ENCODE peak calls at places on chromosomes 5 and 9, in six cellular contexts. A is foreskin fibroblast, P is stomach, V is H9, D is GM12865, O is osteocyte. W is an unnamed sample.

GRCh38 chr9:69573666-69574456 is 98.3 kb downstream of the APBA1 start:
- DNase-seq in O (no peak), D (no peak), P (no peak), A (peak; percentile 48), V (no peak), W (no peak)

GRCh38 chr5:65157906-65158603 is 323.7 kb downstream of the ADAMTS6 start:
- DNase-seq in A (peak; percentile 34), D (no peak), O (no peak), V (no peak), P (no peak), W (no peak)

GRCh38 chr9:136178061-136178772 is 26.7 kb downstream of the LHX3 start:
- DNase-seq in V (no peak), O (no peak), P (no peak), D (no peak), A (no peak), W (no peak)

GRCh38 chr5:176677209-176677931 is 30.1 kb downstream of the TSPAN17 start:
- DNase-seq in O (no peak), V (no peak), D (no peak), A (no peak), P (no peak), W (no peak)

GRCh38 chr9:135883410-135884089 is 23.8 kb downstream of the CAMSAP1 start:
- DNase-seq in P (peak; percentile 23), V (no peak), A (no peak), O (no peak), D (no peak), W (no peak)

GRCh38 chr5:78060421-78060820 is 234.1 kb downstream of the AP3B1 start:
- DNase-seq in V (no peak), A (no peak), P (no peak), D (no peak), O (no peak), W (no peak)

GRCh38 chr5:60161340-60161934 is 267.9 kb upstream of the PDE4D start:
- DNase-seq in A (peak; percentile 36), P (no peak), D (peak; percentile 63), V (no peak), O (no peak), W (peak; percentile 34)

GRCh38 chr9:96382175-96382574 is 1.3 kb downstream of the SLC35D2 start:
- DNase-seq in P (no peak), V (no peak), D (no peak), O (peak; percentile 23), A (peak; percentile 42), W (no peak)

GRCh38 chr9:115158666-115159481 is 40.9 kb upstream of the TNC start:
- DNase-seq in P (no peak), D (no peak), A (peak; percentile 73), O (no peak), V (no peak), W (no peak)

GRCh38 chr9:89676281-89676680 is 71.5 kb downstream of the GADD45G start:
- DNase-seq in D (no peak), V (no peak), P (peak; percentile 97), A (no peak), O (no peak), W (no peak)

GRCh38 chr5:172903790-172904189 is 55.4 kb upstream of the RPL26L1 start:
- DNase-seq in A (peak; percentile 97), P (peak; percentile 83), V (no peak), O (peak; percentile 93), D (no peak), W (no peak)

GRCh38 chr5:135263022-135263668 is 135.9 kb downstream of the MACROH2A1 start:
- DNase-seq in O (no peak), P (no peak), A (no peak), D (no peak), V (no peak), W (no peak)

GRCh38 chr5:52132053-52132452 is 655.7 kb upstream of the ITGA1 start:
- DNase-seq in V (no peak), A (no peak), D (no peak), O (no peak), P (no peak), W (no peak)

GRCh38 chr9:76255781-76256455 is 138.3 kb downstream of the RFK start:
- DNase-seq in V (no peak), A (peak; percentile 94), P (peak; percentile 25), O (no peak), D (no peak), W (no peak)

GRCh38 chr5:54930736-54931135 is 54.7 kb downstream of the ESM1 start:
- DNase-seq in V (no peak), O (no peak), P (no peak), D (no peak), A (no peak), W (no peak)

GRCh38 chr5:76403963-76404693 is 1.0 kb downstream of the IQGAP2 start:
- DNase-seq in O (no peak), D (peak; percentile 72), P (peak; percentile 79), A (peak; percentile 2), V (peak; percentile 87), W (peak; percentile 61)

GRCh38 chr9:125649315-125649714 is 57.7 kb downstream of the MAPKAP1 start:
- DNase-seq in P (no peak), D (peak; percentile 52), A (peak; percentile 94), V (no peak), O (no peak), W (no peak)

GRCh38 chr5:174402224-174402812 is 322.1 kb upstream of the MSX2 start:
- DNase-seq in D (no peak), V (no peak), P (no peak), O (no peak), A (no peak), W (no peak)

GRCh38 chr5:172454355-172455086 is at the start of gene SH3PXD2B:
- DNase-seq in V (peak; percentile 85), A (peak; percentile 78), O (no peak), D (peak; percentile 42), P (peak; percentile 63), W (peak; percentile 76)

GRCh38 chr5:153573326-153574033 is 83.0 kb downstream of the GRIA1 start:
- DNase-seq in O (no peak), V (no peak), A (no peak), P (no peak), D (no peak), W (no peak)

GRCh38 chr5:77249475-77249874 is 39.0 kb downstream of the PDE8B start:
- DNase-seq in D (no peak), O (no peak), A (no peak), V (no peak), P (no peak), W (no peak)

GRCh38 chr9:135804588-135805421 is 102.5 kb downstream of the CAMSAP1 start:
- DNase-seq in P (no peak), D (no peak), V (peak; percentile 65), O (no peak), A (peak; percentile 27), W (no peak)

GRCh38 chr5:90654235-90654634 is 95.6 kb downstream of the ADGRV1 start:
- DNase-seq in D (no peak), A (no peak), P (no peak), O (no peak), V (no peak), W (no peak)

GRCh38 chr5:127031147-127031862 is 947 bp upstream of the MARCHF3 start:
- DNase-seq in D (peak; percentile 57), V (peak; percentile 47), A (no peak), P (peak; percentile 29), O (no peak), W (peak; percentile 48)

GRCh38 chr5:138696501-138696900 is 56.7 kb upstream of the CTNNA1 start:
- DNase-seq in D (no peak), O (no peak), A (peak; percentile 59), V (no peak), P (no peak), W (no peak)

GRCh38 chr5:181070523-181070922 is 30.5 kb downstream of the BTNL9 start:
- DNase-seq in A (no peak), D (no peak), V (no peak), P (no peak), O (no peak), W (no peak)
- TF ChIP-seq CTCF in A (no peak), D (no peak), V (no peak), P (no peak), O (no peak), W (no peak)

GRCh38 chr9:3332802-3333201 is 193.0 kb downstream of the RFX3 start:
- DNase-seq in D (no peak), V (no peak), O (no peak), P (no peak), A (peak; percentile 22), W (no peak)

GRCh38 chr9:3329361-3329760 is 196.4 kb downstream of the RFX3 start:
- DNase-seq in A (peak; percentile 55), D (no peak), V (no peak), O (no peak), P (no peak), W (no peak)

GRCh38 chr9:3336951-3337350 is 188.8 kb downstream of the RFX3 start:
- DNase-seq in V (no peak), D (no peak), A (no peak), P (no peak), O (no peak), W (no peak)

GRCh38 chr9:3330792-3331420 is 194.9 kb downstream of the RFX3 start:
- DNase-seq in P (no peak), D (no peak), O (no peak), V (no peak), A (peak; percentile 72), W (no peak)

DNA sequence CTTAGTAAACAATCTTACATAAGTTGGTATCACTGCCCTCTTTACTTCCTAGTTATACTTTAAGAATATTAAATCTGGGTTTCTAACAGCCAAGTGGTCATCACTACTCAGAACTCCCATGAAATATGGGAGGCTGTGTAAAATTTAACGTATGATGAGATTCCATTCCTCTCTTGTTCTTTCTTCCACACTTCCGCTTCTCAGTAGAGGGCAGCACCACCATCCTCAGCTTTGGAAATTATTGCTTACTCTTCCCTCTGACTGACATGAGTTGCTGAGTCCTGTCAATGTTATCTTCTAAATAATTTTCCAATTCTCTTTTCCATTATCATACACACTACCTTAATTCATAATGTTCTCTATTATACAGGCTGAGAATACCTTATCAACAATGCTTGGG is 194.0 kb downstream of the RFX3 start:
- DNase-seq in O (no peak), D (no peak), A (peak; percentile 11), P (no peak), V (no peak), W (no peak)
- TF ChIP-seq CTCF in O (peak; percentile 43), D (no peak), A (no peak), P (no peak), V (peak; percentile 64), W (no peak)

DNA sequence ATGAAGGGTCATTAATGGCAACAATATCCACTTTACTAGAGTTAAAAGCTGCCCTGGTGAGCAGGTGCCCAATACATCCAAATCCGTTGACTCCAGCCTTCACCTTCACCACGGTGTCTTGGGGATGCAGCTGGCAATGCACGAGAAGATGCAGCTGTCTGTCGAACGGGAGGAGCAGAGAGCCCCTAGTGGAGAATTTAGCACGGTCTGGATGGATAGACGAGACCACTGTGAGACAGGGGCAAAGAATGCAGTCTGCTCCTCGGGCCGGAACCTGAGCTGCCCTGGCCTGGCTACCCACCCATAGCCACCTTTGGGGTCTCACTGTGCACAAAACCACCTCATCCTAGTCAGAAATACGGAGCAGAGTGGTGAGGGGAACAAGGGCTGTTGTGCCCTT is 35.1 kb downstream of the ADRA1B start:
- DNase-seq in A (no peak), O (no peak), V (peak; percentile 67), D (peak; percentile 19), P (no peak), W (no peak)
- TF ChIP-seq CTCF in A (peak; percentile 24), O (peak; percentile 47), V (peak; percentile 69), D (peak; percentile 49), P (no peak), W (no peak)

DNA sequence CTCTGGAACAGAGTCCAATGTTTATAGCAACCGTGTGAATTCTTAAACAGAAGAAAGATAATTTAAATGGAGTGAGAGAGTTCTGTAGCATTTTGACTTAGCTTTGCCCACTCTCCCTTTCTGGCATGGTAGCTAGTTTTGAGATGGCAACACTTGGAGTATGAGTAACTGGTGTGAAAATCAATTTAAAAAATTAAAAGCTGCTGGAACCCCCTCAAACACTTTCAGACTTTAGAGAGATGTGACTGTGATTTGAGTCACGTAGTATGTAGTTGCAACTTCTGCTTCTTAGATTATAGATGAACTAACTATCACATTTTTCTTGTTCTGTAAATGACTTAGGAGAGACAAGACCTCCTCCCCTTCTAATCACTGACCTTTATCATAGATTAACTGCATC is 2309.5 kb upstream of the C9orf72 start:
- DNase-seq in V (no peak), A (no peak), P (no peak), D (no peak), O (no peak), W (no peak)
- TF ChIP-seq CTCF in V (no peak), A (no peak), P (no peak), D (no peak), O (no peak), W (no peak)